ENCODE peak calls at places on chromosomes 1 and 21, in seven cellular contexts. N is EH; A is ELR; Q is GM12892; R is EL; P is stimulated activated CD4-positive, alpha-beta T cell treated with anti-CD3 and anti-CD28 coated beads, Interleukin-1b, Interleukin-23, amount 100 ng/mL, for 4 hours; W is testis. X is an unnamed sample.

GRCh38 chr1:206606867-206607266 is 5.4 kb downstream of the EIF2D start:
- DNase-seq in N (peak), A (peak), Q (no peak), R (peak), P (no peak), W (no peak), X (no peak)

GRCh38 chr1:207519505-207520399 is 23.8 kb downstream of the CR1 start:
- DNase-seq in N (peak), A (peak), Q (no peak), R (peak), P (no peak), W (no peak), X (no peak)

GRCh38 chr1:168488153-168488552 is 55.6 kb downstream of the XCL2 start:
- DNase-seq in N (peak), A (peak), Q (no peak), R (peak), P (no peak), W (peak), X (no peak)

GRCh38 chr21:29077651-29078090 is 4.2 kb upstream of the CCT8 start:
- DNase-seq in N (peak), A (peak), Q (no peak), R (peak), P (no peak), W (peak), X (no peak)

GRCh38 chr1:2854611-2855010 is 53.1 kb upstream of the TTC34 start:
- DNase-seq in N (no peak), A (no peak), Q (no peak), R (no peak), P (no peak), W (no peak), X (no peak)

GRCh38 chr21:46079357-46080170 is 18.3 kb upstream of the COL6A2 start:
- DNase-seq in N (peak), A (peak), Q (no peak), R (peak), P (no peak), W (peak), X (no peak)

GRCh38 chr1:89142160-89142559 is 16.2 kb upstream of the GBP2 start:
- DNase-seq in N (no peak), A (no peak), Q (no peak), R (no peak), P (no peak), W (no peak), X (no peak)

GRCh38 chr1:43232071-43232470 is 37.7 kb upstream of the TMEM125 start:
- DNase-seq in N (peak), A (peak), Q (no peak), R (peak), P (no peak), W (no peak), X (no peak)

GRCh38 chr21:36321325-36322082 is 1.5 kb downstream of the MORC3 start:
- DNase-seq in N (peak), A (peak), Q (no peak), R (peak), P (no peak), W (peak), X (no peak)

GRCh38 chr1:235063068-235063765 is 65.4 kb downstream of the TOMM20 start:
- DNase-seq in N (peak), A (peak), Q (no peak), R (no peak), P (no peak), W (no peak), X (no peak)

GRCh38 chr1:185257947-185258203 is 59.2 kb downstream of the IVNS1ABP start:
- DNase-seq in N (peak), A (peak), Q (no peak), R (no peak), P (no peak), W (no peak), X (no peak)

GRCh38 chr1:205518616-205519540 is 14.4 kb downstream of the CDK18 start:
- DNase-seq in N (no peak), A (no peak), Q (no peak), R (no peak), P (no peak), W (peak), X (no peak)

GRCh38 chr1:16921391-16922185 is at the start of gene CROCC:
- DNase-seq in N (peak), A (peak), Q (no peak), R (peak), P (no peak), W (no peak), X (no peak)

GRCh38 chr21:46111857-46112730 is 14.2 kb downstream of the COL6A2 start:
- DNase-seq in N (no peak), A (no peak), Q (peak), R (no peak), P (no peak), W (peak), X (peak)

GRCh38 chr21:14981246-14981645 is 83.6 kb downstream of the NRIP1 start:
- DNase-seq in N (no peak), A (no peak), Q (no peak), R (no peak), P (no peak), W (no peak), X (no peak)

GRCh38 chr21:15706686-15707085 is 23.1 kb upstream of the USP25 start:
- DNase-seq in N (peak), A (peak), Q (no peak), R (peak), P (no peak), W (no peak), X (no peak)

GRCh38 chr1:67655581-67655980 is 29.4 kb upstream of the GADD45A start:
- DNase-seq in N (no peak), A (no peak), Q (no peak), R (no peak), P (no peak), W (no peak), X (no peak)

GRCh38 chr1:113677250-113678158 is 81.8 kb downstream of the PHTF1 start:
- DNase-seq in N (peak), A (peak), Q (peak), R (peak), P (no peak), W (no peak), X (no peak)

GRCh38 chr1:27318596-27318995 is 3.4 kb upstream of the TMEM222 start:
- DNase-seq in N (peak), A (no peak), Q (no peak), R (peak), P (no peak), W (no peak), X (no peak)

X was measured in coronary artery.